ENCODE peak calls at places on chromosomes 6 and 20, in four cellular contexts. G, H, D and X are unnamed samples.

GRCh38 chr6:62615366-62616015 is 329.5 kb upstream of the KHDRBS2 start:
- DNase-seq in G (no peak), H (no peak), D (no peak), X (no peak)

GRCh38 chr20:25733903-25734302 is 37.2 kb upstream of the ZNF337 start:
- DNase-seq in G (no peak), H (no peak), D (no peak), X (no peak)

GRCh38 chr20:12414446-12415274 is 497.0 kb downstream of the BTBD3 start:
- DNase-seq in G (no peak), H (no peak), D (no peak), X (peak; percentile 33)

GRCh38 chr6:81331526-81331925 is 421.0 kb downstream of the TENT5A start:
- DNase-seq in G (no peak), H (no peak), D (no peak), X (no peak)

GRCh38 chr20:20248620-20249200 is 119.2 kb upstream of the INSM1 start:
- DNase-seq in G (no peak), H (no peak), D (no peak), X (no peak)

GRCh38 chr20:44215125-44215524 is 4.6 kb upstream of the OSER1 start:
- DNase-seq in G (peak; percentile 65), H (peak; percentile 78), D (peak; percentile 36), X (peak; percentile 37)

GRCh38 chr20:49675368-49676151 is 38.1 kb downstream of the B4GALT5 start:
- DNase-seq in G (no peak), H (no peak), D (no peak), X (no peak)

GRCh38 chr6:142728367-142728766 is 216.6 kb downstream of the HIVEP2 start:
- DNase-seq in G (no peak), H (no peak), D (peak; percentile 53), X (no peak)

GRCh38 chr6:149268768-149269167 is 48.7 kb upstream of the TAB2 start:
- DNase-seq in G (no peak), H (no peak), D (no peak), X (no peak)

GRCh38 chr6:134238960-134239795 is 78.7 kb downstream of the SGK1 start:
- DNase-seq in G (no peak), H (no peak), D (no peak), X (no peak)

GRCh38 chr20:53408728-53409157 is 184.9 kb downstream of the ZNF217 start:
- DNase-seq in G (peak; percentile 26), H (no peak), D (no peak), X (peak; percentile 39)

GRCh38 chr6:143176090-143177021 is 115.7 kb downstream of the AIG1 start:
- DNase-seq in G (no peak), H (no peak), D (no peak), X (no peak)

GRCh38 chr6:169714595-169714994 is 9.7 kb downstream of the PHF10 start:
- DNase-seq in G (no peak), H (no peak), D (no peak), X (no peak)

GRCh38 chr6:82571431-82571830 is 207.8 kb downstream of the TPBG start:
- DNase-seq in G (no peak), H (no peak), D (no peak), X (no peak)

GRCh38 chr6:129844118-129844891 is 16.8 kb downstream of the TMEM244 start:
- DNase-seq in G (no peak), H (no peak), D (no peak), X (no peak)

GRCh38 chr6:170187669-170188566 is 103.0 kb downstream of the DLL1 start:
- DNase-seq in G (no peak), H (no peak), D (no peak), X (no peak)

GRCh38 chr20:35066194-35066593 is 26.4 kb downstream of the TRPC4AP start:
- DNase-seq in G (no peak), H (no peak), D (no peak), X (no peak)

GRCh38 chr6:39003072-39003471 is 45.5 kb upstream of the GLP1R start:
- DNase-seq in G (no peak), H (no peak), D (peak; percentile 27), X (no peak)